ENCODE peak calls at places on chromosomes 13 and 19, in four cellular contexts. One of them, this sample, is unnamed.

GRCh38 chr13:24075137-24075975 is 85.2 kb upstream of the SPATA13 start:
- DNase-seq in CD8-positive, alpha-beta memory T cell: no peak
- DNase-seq in HEK293T: no peak
- DNase-seq in AG08395: no peak
- DNase-seq in this sample: no peak

GRCh38 chr19:16722591-16722990 is 2.9 kb downstream of the NWD1 start:
- DNase-seq in CD8-positive, alpha-beta memory T cell: no peak
- DNase-seq in AG08395: no peak
- DNase-seq in HEK293T: no peak
- DNase-seq in this sample: no peak

GRCh38 chr13:110993788-110994187 is 78.9 kb upstream of the ANKRD10 start:
- DNase-seq in CD8-positive, alpha-beta memory T cell: no peak
- DNase-seq in AG08395: no peak
- DNase-seq in HEK293T: no peak
- DNase-seq in this sample: no peak

GRCh38 chr19:28358604-28359003 is 854.3 kb downstream of the UQCRFS1 start:
- DNase-seq in CD8-positive, alpha-beta memory T cell: no peak
- DNase-seq in AG08395: no peak
- DNase-seq in HEK293T: no peak
- DNase-seq in this sample: no peak

GRCh38 chr13:91142572-91142971 is 204.9 kb upstream of the MIR17HG start:
- DNase-seq in AG08395: no peak
- DNase-seq in HEK293T: no peak
- DNase-seq in CD8-positive, alpha-beta memory T cell: no peak
- DNase-seq in this sample: no peak

GRCh38 chr13:39602614-39603366 is at the start of gene LHFPL6:
- DNase-seq in CD8-positive, alpha-beta memory T cell: peak; percentile 12
- DNase-seq in HEK293T: peak; percentile 76
- DNase-seq in AG08395: peak; percentile 91
- DNase-seq in this sample: peak; percentile 18

GRCh38 chr19:18173572-18174294 is at the start of gene IFI30:
- DNase-seq in HEK293T: peak; percentile 68
- DNase-seq in CD8-positive, alpha-beta memory T cell: peak; percentile 52
- DNase-seq in AG08395: peak; percentile 78
- DNase-seq in this sample: peak; percentile 36

GRCh38 chr13:97515643-97516042 is 81.7 kb downstream of the RAP2A start:
- DNase-seq in AG08395: no peak
- DNase-seq in CD8-positive, alpha-beta memory T cell: no peak
- DNase-seq in HEK293T: no peak
- DNase-seq in this sample: no peak

GRCh38 chr19:8396563-8397203 is 6.5 kb downstream of the RAB11B start:
- DNase-seq in AG08395: peak; percentile 61
- DNase-seq in CD8-positive, alpha-beta memory T cell: peak; percentile 74
- DNase-seq in HEK293T: peak; percentile 83
- DNase-seq in this sample: peak; percentile 65

GRCh38 chr13:113474179-113474578 is 16.3 kb downstream of the DCUN1D2 start:
- DNase-seq in HEK293T: no peak
- DNase-seq in AG08395: peak; percentile 73
- DNase-seq in CD8-positive, alpha-beta memory T cell: no peak
- DNase-seq in this sample: no peak

GRCh38 chr13:40273173-40274000 is 393.1 kb downstream of the FOXO1 start:
- DNase-seq in HEK293T: no peak
- DNase-seq in AG08395: no peak
- DNase-seq in CD8-positive, alpha-beta memory T cell: no peak
- DNase-seq in this sample: no peak

GRCh38 chr13:53250272-53250875 is 221.8 kb downstream of the OLFM4 start:
- DNase-seq in CD8-positive, alpha-beta memory T cell: no peak
- DNase-seq in HEK293T: peak; percentile 48
- DNase-seq in AG08395: peak; percentile 67
- DNase-seq in this sample: no peak

GRCh38 chr19:33248954-33249613 is 23.4 kb upstream of the SLC7A10 start:
- DNase-seq in CD8-positive, alpha-beta memory T cell: no peak
- DNase-seq in HEK293T: no peak
- DNase-seq in AG08395: peak; percentile 42
- DNase-seq in this sample: no peak

GRCh38 chr13:63117710-63118109 is 1702.1 kb upstream of the PCDH20 start:
- DNase-seq in AG08395: no peak
- DNase-seq in HEK293T: no peak
- DNase-seq in CD8-positive, alpha-beta memory T cell: no peak
- DNase-seq in this sample: no peak

GRCh38 chr19:32676186-32676894 is 692 bp downstream of the RGS9BP start:
- DNase-seq in CD8-positive, alpha-beta memory T cell: no peak
- DNase-seq in HEK293T: no peak
- DNase-seq in AG08395: no peak
- DNase-seq in this sample: no peak

GRCh38 chr13:26456578-26457119 is 100.8 kb upstream of the WASF3 start:
- DNase-seq in AG08395: no peak
- DNase-seq in HEK293T: no peak
- DNase-seq in CD8-positive, alpha-beta memory T cell: no peak
- DNase-seq in this sample: no peak

This sample was measured in T-helper 22 cell.